ENCODE peak calls at places on chromosome 15, in nine cellular contexts. N is left cardiac atrium, S is activated B cell treated with CpG ODN at 0.5 μM for 24 hours, F is neural progenitor cell, Q is HTR-8/SVneo, A is WTC11, V is GM20000, Y is NCI-H1048, Z is NCI-H1105 treated with DMSO at 0.1 percent for 48 hours. D is an unnamed sample.

GRCh38 chr15:67176195-67176971 is 78.1 kb downstream of the AAGAB start:
- DNase-seq in S (no peak), A (no peak), Z (peak), Y (no peak), V (no peak), F (peak), N (peak), Q (no peak), D (no peak)

GRCh38 chr15:32718082-32718821 is 448 bp downstream of the GREM1 start:
- DNase-seq in S (no peak), Y (no peak), Q (peak), V (peak), F (peak), A (peak), N (no peak), Z (no peak), D (no peak)

GRCh38 chr15:28897861-28898608 is 12.3 kb downstream of the APBA2 start:
- DNase-seq in Q (no peak), F (no peak), S (no peak), Z (no peak), Y (no peak), V (no peak), N (no peak), A (no peak), D (no peak)

GRCh38 chr15:80849308-80849707 is 70.1 kb downstream of the CEMIP start:
- DNase-seq in V (no peak), N (peak), Z (no peak), F (no peak), S (no peak), Q (peak), A (no peak), Y (no peak), D (no peak)

GRCh38 chr15:87228460-87228859 is 1028.1 kb downstream of the NTRK3 start:
- DNase-seq in F (no peak), Q (no peak), Z (no peak), S (no peak), Y (no peak), A (no peak), V (no peak), N (no peak), D (no peak)

GRCh38 chr15:43872416-43873020 is 45.7 kb downstream of the WDR76 start:
- DNase-seq in V (no peak), S (no peak), N (peak), Q (peak), Z (peak), Y (no peak), A (peak), F (peak), D (peak)

GRCh38 chr15:100254694-100255093 is 87.1 kb downstream of the ADAMTS17 start:
- DNase-seq in F (no peak), Y (no peak), Z (no peak), Q (no peak), N (no peak), S (no peak), A (no peak), V (no peak), D (no peak)

GRCh38 chr15:87939838-87940457 is 316.6 kb downstream of the NTRK3 start:
- DNase-seq in F (no peak), Y (no peak), S (no peak), V (no peak), N (no peak), Q (no peak), A (no peak), Z (no peak), D (no peak)

GRCh38 chr15:84824260-84824690 is 7.1 kb downstream of the ALPK3 start:
- DNase-seq in V (no peak), Z (no peak), N (peak), S (no peak), Q (no peak), Y (no peak), F (no peak), A (no peak), D (no peak)

GRCh38 chr15:51869074-51869425 is 39.6 kb downstream of the TMOD3 start:
- DNase-seq in S (no peak), Z (no peak), Q (peak), N (no peak), Y (no peak), F (no peak), A (no peak), V (no peak), D (peak)

GRCh38 chr15:100663066-100663465 is 60.7 kb downstream of the ASB7 start:
- DNase-seq in Q (peak), A (peak), V (peak), Y (no peak), N (no peak), S (no peak), Z (no peak), F (peak), D (no peak)

GRCh38 chr15:31464216-31465082 is 137.8 kb downstream of the KLF13 start:
- DNase-seq in Z (no peak), F (no peak), Y (no peak), N (no peak), S (no peak), Q (no peak), V (no peak), A (no peak), D (no peak)

GRCh38 chr15:51727141-51727897 is 10.1 kb downstream of the LYSMD2 start:
- DNase-seq in Y (no peak), Q (no peak), A (no peak), N (no peak), V (no peak), S (no peak), F (no peak), Z (no peak), D (no peak)

GRCh38 chr15:92820233-92821021 is 79.7 kb upstream of the CHD2 start:
- DNase-seq in A (peak), S (peak), Z (peak), V (peak), Q (peak), F (peak), Y (peak), N (peak), D (peak)

GRCh38 chr15:64430000-64430735 is 30.2 kb upstream of the ZNF609 start:
- DNase-seq in Z (peak), V (peak), N (peak), Y (no peak), F (peak), S (no peak), A (peak), Q (no peak), D (peak)

GRCh38 chr15:45641374-45641778 is 6.5 kb downstream of the SQOR start:
- DNase-seq in Y (no peak), Z (no peak), N (no peak), V (no peak), F (no peak), Q (no peak), S (no peak), A (no peak), D (no peak)

GRCh38 chr15:32119694-32120330 is 89.5 kb downstream of the CHRNA7 start:
- DNase-seq in F (no peak), N (no peak), Q (no peak), Y (no peak), Z (peak), V (no peak), S (no peak), A (no peak), D (peak)

GRCh38 chr15:98160236-98160635 is 199.7 kb downstream of the ARRDC4 start:
- DNase-seq in F (no peak), Z (no peak), A (no peak), Y (no peak), N (no peak), Q (no peak), S (no peak), V (no peak), D (peak)

GRCh38 chr15:73796266-73796939 is 43.3 kb upstream of the INSYN1 start:
- DNase-seq in V (no peak), N (peak), S (no peak), A (no peak), F (no peak), Q (no peak), Z (no peak), Y (no peak), D (no peak)

GRCh38 chr15:55290361-55291057 is 896 bp upstream of the RAB27A start:
- DNase-seq in F (peak), N (peak), Q (peak), S (peak), V (peak), Z (peak), A (peak), Y (peak), D (peak)

GRCh38 chr15:57692709-57693108 is 13.8 kb upstream of the POLR2M start:
- DNase-seq in F (no peak), S (no peak), Y (no peak), Q (no peak), V (no peak), N (no peak), Z (no peak), A (no peak), D (no peak)

GRCh38 chr15:51270706-51271105 is 67.7 kb downstream of the CYP19A1 start:
- DNase-seq in V (no peak), N (no peak), S (no peak), F (no peak), Z (no peak), A (no peak), Q (no peak), Y (no peak), D (no peak)

GRCh38 chr15:63274427-63274826 is 3.0 kb upstream of the APH1B start:
- DNase-seq in S (no peak), V (no peak), F (no peak), N (no peak), A (peak), Y (no peak), Z (no peak), Q (no peak), D (peak)

GRCh38 chr15:39204031-39204430 is 376.8 kb upstream of the THBS1 start:
- DNase-seq in N (no peak), A (no peak), F (no peak), Y (no peak), V (no peak), Z (no peak), Q (no peak), S (no peak), D (no peak)

GRCh38 chr15:77856718-77857346 is 220.7 kb downstream of the TBC1D2B start:
- DNase-seq in A (no peak), Y (no peak), S (no peak), Q (no peak), F (no peak), V (no peak), Z (no peak), N (no peak), D (no peak)

GRCh38 chr15:70259640-70260066 is 161.9 kb upstream of the TLE3 start:
- DNase-seq in Y (no peak), A (peak), S (no peak), Z (no peak), F (peak), N (no peak), V (no peak), Q (peak), D (no peak)

GRCh38 chr15:44738340-44738984 is 2.1 kb downstream of the TRIM69 start:
- DNase-seq in A (no peak), Z (peak), Q (peak), S (no peak), V (peak), Y (peak), N (no peak), F (peak), D (peak)

GRCh38 chr15:101537681-101538080 is 48.2 kb upstream of the PCSK6 start:
- DNase-seq in A (no peak), F (no peak), S (no peak), V (no peak), Q (no peak), N (no peak), Z (no peak), Y (no peak), D (no peak)

GRCh38 chr15:91882858-91883586 is 29.5 kb downstream of the SLCO3A1 start:
- DNase-seq in Y (no peak), Z (no peak), V (no peak), N (no peak), F (no peak), S (no peak), A (no peak), Q (no peak), D (no peak)

GRCh38 chr15:99755692-99756409 is 22.6 kb upstream of the LYSMD4 start:
- DNase-seq in Y (peak), F (peak), N (peak), V (peak), Q (peak), Z (peak), A (peak), S (peak), D (peak)

GRCh38 chr15:68317281-68318007 is 39.9 kb downstream of the FEM1B start:
- DNase-seq in A (peak), S (no peak), N (no peak), F (no peak), Y (no peak), V (no peak), Z (no peak), Q (no peak), D (no peak)

GRCh38 chr15:23647421-23648375 is at the start of gene MAGEL2:
- DNase-seq in S (no peak), Z (peak), A (peak), F (peak), V (no peak), Q (no peak), N (no peak), Y (no peak), D (no peak)

GRCh38 chr15:48579945-48580671 is 65.4 kb downstream of the FBN1 start:
- DNase-seq in S (no peak), A (no peak), F (no peak), Y (no peak), N (no peak), V (no peak), Q (no peak), Z (no peak), D (no peak)

GRCh38 chr15:29671308-29671981 is 150.8 kb downstream of the TJP1 start:
- DNase-seq in Q (no peak), V (no peak), A (no peak), N (no peak), S (no peak), Z (no peak), F (no peak), Y (no peak), D (no peak)

GRCh38 chr15:35674873-35675781 is 129.2 kb upstream of the DPH6 start:
- DNase-seq in S (no peak), N (no peak), Z (peak), V (no peak), F (no peak), Y (no peak), A (no peak), Q (no peak), D (peak)

GRCh38 chr15:96285306-96285705 is 45.2 kb upstream of the NR2F2 start:
- DNase-seq in S (no peak), Y (no peak), V (no peak), F (no peak), A (no peak), Q (peak), Z (no peak), N (peak), D (no peak)

GRCh38 chr15:41263891-41264351 is 32.9 kb downstream of the CHP1 start:
- DNase-seq in V (no peak), F (peak), Y (no peak), Q (no peak), Z (no peak), A (no peak), S (no peak), N (no peak), D (no peak)

D was measured in COR-L47.